ENCODE peak calls at places on chromosomes 1 and 21, in seven cellular contexts. One of them, this sample, is unnamed.

GRCh38 chr1:17016317-17016661 is 4.6 kb upstream of the ATP13A2 start:
- DNase-seq in HEK293T: no peak
- DNase-seq in stimulated activated CD4-positive, alpha-beta T cell treated with anti-CD3 and anti-CD28 coated beads, TNF-alpha, amount 100 ng/mL, for 1 hour: no peak
- DNase-seq in RKO: peak; percentile 48
- DNase-seq in skeletal muscle cell: no peak
- DNase-seq in osteocyte: no peak
- DNase-seq in AG04450: no peak
- DNase-seq in this sample: no peak

GRCh38 chr1:164591858-164592257 is 32.9 kb downstream of the PBX1 start:
- DNase-seq in HEK293T: no peak
- DNase-seq in stimulated activated CD4-positive, alpha-beta T cell treated with anti-CD3 and anti-CD28 coated beads, TNF-alpha, amount 100 ng/mL, for 1 hour: no peak
- DNase-seq in RKO: no peak
- DNase-seq in skeletal muscle cell: no peak
- DNase-seq in osteocyte: no peak
- DNase-seq in AG04450: no peak
- DNase-seq in this sample: no peak

GRCh38 chr21:46055863-46056281 is 42.0 kb upstream of the COL6A2 start:
- DNase-seq in HEK293T: no peak
- DNase-seq in stimulated activated CD4-positive, alpha-beta T cell treated with anti-CD3 and anti-CD28 coated beads, TNF-alpha, amount 100 ng/mL, for 1 hour: no peak
- DNase-seq in RKO: no peak
- DNase-seq in skeletal muscle cell: no peak
- DNase-seq in osteocyte: peak; percentile 83
- DNase-seq in AG04450: no peak
- DNase-seq in this sample: no peak

GRCh38 chr1:58710190-58710589 is 10.3 kb upstream of the MYSM1 start:
- DNase-seq in HEK293T: no peak
- DNase-seq in stimulated activated CD4-positive, alpha-beta T cell treated with anti-CD3 and anti-CD28 coated beads, TNF-alpha, amount 100 ng/mL, for 1 hour: no peak
- DNase-seq in RKO: no peak
- DNase-seq in skeletal muscle cell: no peak
- DNase-seq in osteocyte: no peak
- DNase-seq in AG04450: no peak
- DNase-seq in this sample: no peak

GRCh38 chr21:33308586-33309490 is 15.9 kb upstream of the IFNAR1 start:
- DNase-seq in HEK293T: no peak
- DNase-seq in stimulated activated CD4-positive, alpha-beta T cell treated with anti-CD3 and anti-CD28 coated beads, TNF-alpha, amount 100 ng/mL, for 1 hour: no peak
- DNase-seq in RKO: no peak
- DNase-seq in skeletal muscle cell: peak; percentile 73
- DNase-seq in osteocyte: no peak
- DNase-seq in AG04450: no peak
- DNase-seq in this sample: no peak

GRCh38 chr1:242081446-242081845 is 82.5 kb upstream of the MAP1LC3C start:
- DNase-seq in HEK293T: no peak
- DNase-seq in stimulated activated CD4-positive, alpha-beta T cell treated with anti-CD3 and anti-CD28 coated beads, TNF-alpha, amount 100 ng/mL, for 1 hour: no peak
- DNase-seq in RKO: no peak
- DNase-seq in skeletal muscle cell: no peak
- DNase-seq in osteocyte: no peak
- DNase-seq in AG04450: no peak
- DNase-seq in this sample: no peak

GRCh38 chr1:45356186-45356585 is 15.9 kb upstream of the MUTYH start:
- DNase-seq in HEK293T: no peak
- DNase-seq in stimulated activated CD4-positive, alpha-beta T cell treated with anti-CD3 and anti-CD28 coated beads, TNF-alpha, amount 100 ng/mL, for 1 hour: no peak
- DNase-seq in RKO: no peak
- DNase-seq in skeletal muscle cell: no peak
- DNase-seq in osteocyte: no peak
- DNase-seq in AG04450: no peak
- DNase-seq in this sample: no peak

GRCh38 chr1:22790232-22791008 is 79.8 kb downstream of the EPHB2 start:
- DNase-seq in HEK293T: no peak
- DNase-seq in stimulated activated CD4-positive, alpha-beta T cell treated with anti-CD3 and anti-CD28 coated beads, TNF-alpha, amount 100 ng/mL, for 1 hour: no peak
- DNase-seq in RKO: no peak
- DNase-seq in skeletal muscle cell: no peak
- DNase-seq in osteocyte: no peak
- DNase-seq in AG04450: no peak
- DNase-seq in this sample: no peak

GRCh38 chr1:115330480-115331013 is 7.5 kb downstream of the NGF start:
- DNase-seq in HEK293T: no peak
- DNase-seq in stimulated activated CD4-positive, alpha-beta T cell treated with anti-CD3 and anti-CD28 coated beads, TNF-alpha, amount 100 ng/mL, for 1 hour: no peak
- DNase-seq in RKO: peak; percentile 53
- DNase-seq in skeletal muscle cell: no peak
- DNase-seq in osteocyte: no peak
- DNase-seq in AG04450: peak; percentile 91
- DNase-seq in this sample: no peak

GRCh38 chr1:51564124-51564523 is 45.1 kb upstream of the EPS15 start:
- DNase-seq in HEK293T: no peak
- DNase-seq in stimulated activated CD4-positive, alpha-beta T cell treated with anti-CD3 and anti-CD28 coated beads, TNF-alpha, amount 100 ng/mL, for 1 hour: no peak
- DNase-seq in RKO: no peak
- DNase-seq in skeletal muscle cell: peak; percentile 17
- DNase-seq in osteocyte: no peak
- DNase-seq in AG04450: no peak
- DNase-seq in this sample: no peak

GRCh38 chr21:31623664-31624063 is 35.8 kb upstream of the SOD1 start:
- DNase-seq in HEK293T: peak; percentile 40
- DNase-seq in stimulated activated CD4-positive, alpha-beta T cell treated with anti-CD3 and anti-CD28 coated beads, TNF-alpha, amount 100 ng/mL, for 1 hour: no peak
- DNase-seq in RKO: no peak
- DNase-seq in skeletal muscle cell: no peak
- DNase-seq in osteocyte: no peak
- DNase-seq in AG04450: no peak
- DNase-seq in this sample: no peak

GRCh38 chr1:11501906-11502485 is 23.0 kb downstream of the DISP3 start:
- DNase-seq in HEK293T: no peak
- DNase-seq in stimulated activated CD4-positive, alpha-beta T cell treated with anti-CD3 and anti-CD28 coated beads, TNF-alpha, amount 100 ng/mL, for 1 hour: no peak
- DNase-seq in RKO: no peak
- DNase-seq in skeletal muscle cell: no peak
- DNase-seq in osteocyte: no peak
- DNase-seq in AG04450: no peak
- DNase-seq in this sample: no peak

GRCh38 chr1:64107041-64107440 is 96.4 kb upstream of the UBE2U start:
- DNase-seq in HEK293T: no peak
- DNase-seq in stimulated activated CD4-positive, alpha-beta T cell treated with anti-CD3 and anti-CD28 coated beads, TNF-alpha, amount 100 ng/mL, for 1 hour: no peak
- DNase-seq in RKO: no peak
- DNase-seq in skeletal muscle cell: no peak
- DNase-seq in osteocyte: no peak
- DNase-seq in AG04450: no peak
- DNase-seq in this sample: no peak

GRCh38 chr1:92085727-92086126 is 5.6 kb downstream of the BTBD8 start:
- DNase-seq in HEK293T: no peak
- DNase-seq in stimulated activated CD4-positive, alpha-beta T cell treated with anti-CD3 and anti-CD28 coated beads, TNF-alpha, amount 100 ng/mL, for 1 hour: no peak
- DNase-seq in RKO: no peak
- DNase-seq in skeletal muscle cell: no peak
- DNase-seq in osteocyte: no peak
- DNase-seq in AG04450: no peak
- DNase-seq in this sample: no peak

GRCh38 chr1:11858613-11858967 is at the start of gene NPPB:
- DNase-seq in HEK293T: no peak
- DNase-seq in stimulated activated CD4-positive, alpha-beta T cell treated with anti-CD3 and anti-CD28 coated beads, TNF-alpha, amount 100 ng/mL, for 1 hour: no peak
- DNase-seq in RKO: no peak
- DNase-seq in skeletal muscle cell: no peak
- DNase-seq in osteocyte: no peak
- DNase-seq in AG04450: no peak
- DNase-seq in this sample: no peak

GRCh38 chr1:3942416-3943122 is 42.5 kb upstream of the C1orf174 start:
- DNase-seq in HEK293T: no peak
- DNase-seq in stimulated activated CD4-positive, alpha-beta T cell treated with anti-CD3 and anti-CD28 coated beads, TNF-alpha, amount 100 ng/mL, for 1 hour: no peak
- DNase-seq in RKO: no peak
- DNase-seq in skeletal muscle cell: no peak
- DNase-seq in osteocyte: no peak
- DNase-seq in AG04450: no peak
- DNase-seq in this sample: no peak

GRCh38 chr21:26887241-26887640 is 42.0 kb upstream of the ADAMTS1 start:
- DNase-seq in HEK293T: no peak
- DNase-seq in stimulated activated CD4-positive, alpha-beta T cell treated with anti-CD3 and anti-CD28 coated beads, TNF-alpha, amount 100 ng/mL, for 1 hour: no peak
- DNase-seq in RKO: no peak
- DNase-seq in skeletal muscle cell: no peak
- DNase-seq in osteocyte: no peak
- DNase-seq in AG04450: no peak
- DNase-seq in this sample: no peak

GRCh38 chr21:33334824-33335223 is 10.1 kb downstream of the IFNAR1 start:
- DNase-seq in HEK293T: no peak
- DNase-seq in stimulated activated CD4-positive, alpha-beta T cell treated with anti-CD3 and anti-CD28 coated beads, TNF-alpha, amount 100 ng/mL, for 1 hour: no peak
- DNase-seq in RKO: no peak
- DNase-seq in skeletal muscle cell: no peak
- DNase-seq in osteocyte: no peak
- DNase-seq in AG04450: no peak
- DNase-seq in this sample: no peak